ENCODE peak calls at places on chromosomes 2 and 18, in six cellular contexts. C is stimulated activated CD8-positive, alpha-beta memory T cell treated with anti-CD3 and anti-CD28 coated beads, Interleukin-15, amount 100 ng/mL, for 4 hours; R is neural progenitor cell; U is T1000; E is HTR-8/SVneo; S is bronchial epithelial cell. F is an unnamed sample.
A peak's percentile ranks its signal among the peaks of the same experiment; 100 is the strongest.

GRCh38 chr2:216300921-216301320 is 71.4 kb downstream of the MARCHF4 start:
- DNase-seq in C (no peak), R (no peak), U (no peak), E (no peak), S (no peak), F (peak; percentile 79)

GRCh38 chr18:10860382-10860781 is 289.0 kb downstream of the PIEZO2 start:
- DNase-seq in C (no peak), R (no peak), U (no peak), E (no peak), S (no peak), F (no peak)

GRCh38 chr2:208358758-208359631 is 47.6 kb upstream of the PTH2R start:
- DNase-seq in C (no peak), R (no peak), U (no peak), E (no peak), S (no peak), F (no peak)

GRCh38 chr2:236360486-236360885 is 96.3 kb upstream of the ASB18 start:
- DNase-seq in C (no peak), R (no peak), U (no peak), E (no peak), S (no peak), F (no peak)

GRCh38 chr18:68172842-68173549 is 541.9 kb downstream of the TMX3 start:
- DNase-seq in C (no peak), R (peak; percentile 59), U (no peak), E (no peak), S (no peak), F (peak; percentile 82)

GRCh38 chr2:169452080-169452479 is 27.2 kb upstream of the BBS5 start:
- DNase-seq in C (no peak), R (peak; percentile 58), U (no peak), E (peak; percentile 19), S (peak; percentile 39), F (no peak)

GRCh38 chr2:104332733-104333132 is 521.2 kb upstream of the POU3F3 start:
- DNase-seq in C (no peak), R (no peak), U (peak; percentile 47), E (no peak), S (peak; percentile 23), F (peak; percentile 51)

GRCh38 chr2:9298583-9298982 is 92.0 kb downstream of the ASAP2 start:
- DNase-seq in C (no peak), R (no peak), U (no peak), E (no peak), S (no peak), F (no peak)

GRCh38 chr2:2839393-2840096 is 508.5 kb upstream of the MYT1L start:
- DNase-seq in C (no peak), R (no peak), U (no peak), E (no peak), S (no peak), F (peak; percentile 19)

GRCh38 chr2:147646999-147647588 is 197.7 kb upstream of the ACVR2A start:
- DNase-seq in C (no peak), R (peak; percentile 62), U (no peak), E (no peak), S (no peak), F (no peak)

GRCh38 chr18:29002747-29003146 is 825.8 kb upstream of the CDH2 start:
- DNase-seq in C (no peak), R (no peak), U (no peak), E (no peak), S (no peak), F (no peak)

GRCh38 chr2:42125887-42126594 is 43.1 kb upstream of the EML4 start:
- DNase-seq in C (no peak), R (peak; percentile 44), U (no peak), E (no peak), S (no peak), F (peak; percentile 61)

GRCh38 chr2:147348886-147349285 is 495.9 kb upstream of the ACVR2A start:
- DNase-seq in C (no peak), R (no peak), U (no peak), E (no peak), S (no peak), F (no peak)

GRCh38 chr18:13136056-13136688 is 82.4 kb upstream of the LDLRAD4 start:
- DNase-seq in C (no peak), R (peak; percentile 37), U (no peak), E (no peak), S (peak; percentile 8), F (no peak)

GRCh38 chr2:26721267-26722032 is 28.9 kb downstream of the KCNK3 start:
- DNase-seq in C (no peak), R (no peak), U (peak; percentile 2), E (no peak), S (no peak), F (peak; percentile 54)

GRCh38 chr2:102442967-102443828 is 20.2 kb downstream of the IL18RAP start:
- DNase-seq in C (no peak), R (peak; percentile 40), U (no peak), E (peak; percentile 9), S (peak; percentile 44), F (peak; percentile 63)

GRCh38 chr2:43239981-43240761 is 13.8 kb upstream of the ZFP36L2 start:
- DNase-seq in C (no peak), R (no peak), U (no peak), E (no peak), S (no peak), F (peak; percentile 55)

GRCh38 chr18:70322385-70322784 is 33.5 kb downstream of the SOCS6 start:
- DNase-seq in C (no peak), R (no peak), U (no peak), E (no peak), S (no peak), F (no peak)

GRCh38 chr2:37168217-37168981 is 11.6 kb upstream of the EIF2AK2 start:
- DNase-seq in C (no peak), R (peak; percentile 56), U (peak; percentile 9), E (peak; percentile 73), S (peak; percentile 48), F (peak; percentile 65)

GRCh38 chr2:74225698-74226459 is 27.5 kb downstream of the MTHFD2 start:
- DNase-seq in C (no peak), R (no peak), U (no peak), E (no peak), S (no peak), F (peak; percentile 44)

GRCh38 chr2:159792036-159792435 is 6.0 kb downstream of the CD302 start:
- DNase-seq in C (no peak), R (no peak), U (no peak), E (no peak), S (no peak), F (no peak)

GRCh38 chr2:20631617-20632307 is 19.1 kb downstream of the HS1BP3 start:
- DNase-seq in C (no peak), R (no peak), U (no peak), E (no peak), S (no peak), F (no peak)

GRCh38 chr2:20125164-20125563 is 73.7 kb upstream of the LAPTM4A start:
- DNase-seq in C (no peak), R (no peak), U (no peak), E (no peak), S (no peak), F (no peak)

GRCh38 chr18:72799106-72799505 is 68.7 kb downstream of the NETO1 start:
- DNase-seq in C (no peak), R (no peak), U (no peak), E (no peak), S (peak; percentile 22), F (no peak)

GRCh38 chr2:28626891-28627421 is 124.7 kb upstream of the PPP1CB start:
- DNase-seq in C (no peak), R (no peak), U (no peak), E (no peak), S (no peak), F (no peak)

GRCh38 chr2:114127372-114127771 is 237.5 kb downstream of the ACTR3 start:
- DNase-seq in C (no peak), R (no peak), U (no peak), E (no peak), S (peak; percentile 17), F (no peak)

GRCh38 chr2:111534816-111535803 is 348.9 kb downstream of the ANAPC1 start:
- DNase-seq in C (no peak), R (peak; percentile 46), U (no peak), E (peak; percentile 7), S (no peak), F (no peak)

GRCh38 chr2:3483986-3484960 is 35.1 kb downstream of the ADI1 start:
- DNase-seq in C (no peak), R (no peak), U (no peak), E (no peak), S (no peak), F (no peak)

GRCh38 chr2:101762451-101763171 is 65.1 kb downstream of the MAP4K4 start:
- DNase-seq in C (no peak), R (no peak), U (no peak), E (no peak), S (no peak), F (peak; percentile 62)

GRCh38 chr2:105896765-105897163 is 152.1 kb downstream of the NCK2 start:
- DNase-seq in C (no peak), R (peak; percentile 15), U (no peak), E (no peak), S (no peak), F (no peak)

GRCh38 chr2:12965540-12966269 is 249.0 kb downstream of the TRIB2 start:
- DNase-seq in C (no peak), R (no peak), U (no peak), E (peak; percentile 49), S (peak; percentile 86), F (no peak)

GRCh38 chr18:3870914-3871313 is 420.9 kb downstream of the TGIF1 start:
- DNase-seq in C (no peak), R (no peak), U (no peak), E (no peak), S (no peak), F (no peak)

GRCh38 chr2:12073217-12073852 is 326.9 kb downstream of the LPIN1 start:
- DNase-seq in C (no peak), R (no peak), U (no peak), E (no peak), S (no peak), F (no peak)

GRCh38 chr18:55908790-55909408 is 320.9 kb upstream of the TCF4 start:
- DNase-seq in C (no peak), R (no peak), U (no peak), E (no peak), S (no peak), F (no peak)

GRCh38 chr2:75327334-75327733 is 128.0 kb upstream of the TACR1 start:
- DNase-seq in C (no peak), R (no peak), U (no peak), E (no peak), S (no peak), F (peak; percentile 78)

F was measured in endodermal cell.